ENCODE peak calls at places on chromosome 12, in eight cellular contexts. R is hepatocyte, K is HCT116, Q is OCI-LY7, A is PC-3, S is GM23248, E is Karpas-422, D is SK-N-SH. B is an unnamed sample. For H3K9me2 and H3K36me3, the result is how much of the 10 kb centered on the place peaks cover.

GRCh38 chr12:2179953-2180736 is 127.4 kb downstream of the CACNA1C start:
- DNase-seq in R (peak), K (peak), Q (no peak), A (peak), S (peak), E (no peak), D (no peak), B (no peak)

GRCh38 chr12:91989143-91989542 is 156.5 kb downstream of the BTG1 start:
- DNase-seq in R (no peak), K (no peak), Q (no peak), A (no peak), S (peak), E (no peak), D (no peak), B (no peak)

GRCh38 chr12:1809606-1810140 is 10.7 kb upstream of the LRTM2 start:
- DNase-seq in R (no peak), K (no peak), Q (no peak), A (no peak), S (no peak), E (no peak), D (no peak), B (no peak)

GRCh38 chr12:69123311-69123710 is 116.1 kb upstream of the CPSF6 start:
- DNase-seq in R (no peak), K (no peak), Q (no peak), A (no peak), S (no peak), E (no peak), D (no peak), B (no peak)

GRCh38 chr12:67456281-67456918 is 187.2 kb downstream of the CAND1 start:
- DNase-seq in R (peak), K (no peak), Q (no peak), A (peak), S (peak), E (peak), D (peak), B (no peak)

GRCh38 chr12:83527700-83528281 is 841.1 kb downstream of the TMTC2 start:
- DNase-seq in R (no peak), K (no peak), Q (no peak), A (no peak), S (no peak), E (no peak), D (no peak), B (no peak)

GRCh38 chr12:20646239-20646827 is 48.8 kb upstream of the SLCO1C1 start:
- DNase-seq in R (peak), K (peak), Q (peak), A (peak), S (peak), E (peak), D (peak), B (peak)

GRCh38 chr12:112962561-112962960 is 15.8 kb upstream of the OAS2 start:
- DNase-seq in R (no peak), K (no peak), Q (no peak), A (no peak), S (no peak), E (no peak), D (no peak), B (no peak)

GRCh38 chr12:13195848-13196301 is 651 bp upstream of the EMP1 start:
- DNase-seq in R (peak), K (no peak), Q (no peak), A (peak), S (peak), E (no peak), D (no peak), B (no peak)

GRCh38 chr12:68340404-68341270 is 8.5 kb upstream of the MDM1 start:
- DNase-seq in R (no peak), K (no peak), Q (no peak), A (peak), S (peak), E (no peak), D (no peak), B (no peak)

GRCh38 chr12:49582840-49583239 is 14.9 kb upstream of the MCRS1 start:
- DNase-seq in R (peak), K (no peak), Q (no peak), A (no peak), S (no peak), E (no peak), D (no peak), B (no peak)

GRCh38 chr12:112978163-112979081 is at the start of gene OAS2:
- DNase-seq in R (no peak), K (no peak), Q (peak), A (peak), S (peak), E (peak), D (no peak), B (peak)

GRCh38 chr12:49548822-49549648 is 10.2 kb downstream of the KCNH3 start:
- DNase-seq in R (peak), K (no peak), Q (no peak), A (no peak), S (peak), E (no peak), D (peak), B (no peak)

GRCh38 chr12:15767301-15767700 is 21.9 kb downstream of the EPS8 start:
- DNase-seq in R (no peak), K (no peak), Q (no peak), A (no peak), S (no peak), E (no peak), D (no peak), B (no peak)

GRCh38 chr12:77725611-77726010 is 105.1 kb upstream of the NAV3 start:
- DNase-seq in R (no peak), K (no peak), Q (no peak), A (no peak), S (peak), E (no peak), D (no peak), B (no peak)

GRCh38 chr12:104825408-104825807 is 132.7 kb downstream of the SLC41A2 start:
- DNase-seq in R (no peak), K (no peak), Q (peak), A (peak), S (peak), E (peak), D (no peak), B (no peak)

GRCh38 chr12:91178139-91178561 is 4.5 kb downstream of the DCN start:
- DNase-seq in R (peak), K (no peak), Q (no peak), A (peak), S (peak), E (peak), D (no peak), B (peak)

GRCh38 chr12:29200586-29200985 is 51.5 kb downstream of the FAR2 start:
- DNase-seq in R (no peak), K (no peak), Q (no peak), A (no peak), S (no peak), E (no peak), D (no peak), B (no peak)

GRCh38 chr12:103901518-103902173 is 28.6 kb upstream of the HSP90B1 start:
- DNase-seq in R (no peak), K (no peak), Q (no peak), A (no peak), S (no peak), E (no peak), D (no peak), B (peak)

GRCh38 chr12:70077441-70077840 is 165.8 kb upstream of the CNOT2 start:
- DNase-seq in R (no peak), K (no peak), Q (no peak), A (no peak), S (no peak), E (no peak), D (no peak), B (no peak)

GRCh38 chr12:46219892-46220655 is 48.8 kb downstream of the SLC38A1 start:
- DNase-seq in R (no peak), K (peak), Q (no peak), A (peak), S (peak), E (no peak), D (no peak), B (no peak)

GRCh38 chr12:62673027-62673815 is 206.6 kb downstream of the MON2 start:
- DNase-seq in R (no peak), K (no peak), Q (no peak), A (no peak), S (no peak), E (no peak), D (no peak), B (no peak)

GRCh38 chr12:87274594-87275245 is 754.5 kb downstream of the C12orf50 start:
- DNase-seq in R (peak), K (peak), Q (peak), A (peak), S (peak), E (peak), D (peak), B (peak)

GRCh38 chr12:104729610-104730446 is 228.3 kb downstream of the SLC41A2 start:
- DNase-seq in R (no peak), K (no peak), Q (no peak), A (no peak), S (no peak), E (no peak), D (no peak), B (no peak)

GRCh38 chr12:77992760-77993159 is 162.1 kb downstream of the NAV3 start:
- DNase-seq in R (no peak), K (no peak), Q (no peak), A (no peak), S (no peak), E (no peak), D (no peak), B (no peak)

GRCh38 chr12:121590476-121591143 is 9.8 kb upstream of the KDM2B start:
- DNase-seq in R (no peak), K (no peak), Q (peak), A (no peak), S (peak), E (peak), D (no peak), B (peak)

GRCh38 chr12:6934110-6934509 is 6.4 kb downstream of the ATN1 start:
- DNase-seq in R (no peak), K (no peak), Q (no peak), A (no peak), S (peak), E (no peak), D (no peak), B (no peak)

GRCh38 chr12:10554228-10554970 is 48.7 kb downstream of the EIF2S3B start:
- DNase-seq in R (no peak), K (no peak), Q (peak), A (no peak), S (no peak), E (no peak), D (no peak), B (no peak)

DNA sequence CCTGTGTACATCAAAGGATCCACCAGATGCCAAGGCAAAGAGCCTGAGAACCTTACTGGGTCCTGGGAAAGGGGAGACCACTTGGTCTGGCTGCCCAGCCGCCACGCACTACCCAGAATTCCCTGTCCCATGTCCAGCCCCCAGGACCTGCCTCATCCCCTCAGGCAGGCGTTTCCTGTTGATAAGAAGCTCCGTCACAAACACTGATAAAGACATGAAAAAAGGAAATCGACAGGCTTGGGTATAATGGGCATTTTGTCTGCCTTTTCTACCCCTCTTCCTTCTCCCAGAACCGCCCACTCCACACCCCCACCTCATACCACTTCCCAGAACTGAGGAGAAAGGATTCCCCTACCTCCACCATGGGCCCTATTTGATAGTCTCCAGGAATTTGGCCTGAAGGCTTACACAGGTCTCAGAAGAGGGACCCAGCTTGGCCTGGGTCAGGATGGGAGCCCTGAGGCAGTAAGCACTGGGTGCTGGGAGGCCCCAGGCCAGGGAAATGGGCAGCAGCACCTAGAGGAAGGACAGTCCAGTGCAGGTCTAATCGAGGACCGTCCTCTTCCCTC is 18.8 kb downstream of the ACVRL1 start:
- DNase-seq in R (no peak), K (no peak), Q (no peak), A (no peak), S (no peak), E (no peak), D (no peak), B (no peak)
- H3K9me2 ChIP-seq in R (under half), K (under half), Q (under half), A (under half), S (under half), E (under half), D (under half), B (under half)

GRCh38 chr12:47281667-47282171 is 202.0 kb upstream of the AMIGO2 start:
- DNase-seq in R (no peak), K (no peak), Q (no peak), A (peak), S (peak), E (no peak), D (no peak), B (no peak)

GRCh38 chr12:47286676-47287075 is 206.9 kb upstream of the AMIGO2 start:
- DNase-seq in R (no peak), K (no peak), Q (no peak), A (no peak), S (no peak), E (peak), D (no peak), B (no peak)

GRCh38 chr12:47277972-47278448 is 198.3 kb upstream of the AMIGO2 start:
- DNase-seq in R (peak), K (peak), Q (no peak), A (peak), S (peak), E (no peak), D (no peak), B (no peak)

GRCh38 chr12:47280543-47281330 is 201.0 kb upstream of the AMIGO2 start:
- DNase-seq in R (no peak), K (no peak), Q (no peak), A (no peak), S (no peak), E (no peak), D (no peak), B (no peak)

GRCh38 chr12:47282206-47282605 is 202.4 kb upstream of the AMIGO2 start:
- DNase-seq in R (no peak), K (no peak), Q (no peak), A (no peak), S (peak), E (no peak), D (no peak), B (no peak)
- H2AFZ ChIP-seq in R (no peak), K (no peak), Q (no peak), A (no peak), S (no peak), E (no peak), D (no peak), B (no peak)

GRCh38 chr12:124010687-124011086 is 37.7 kb downstream of the ZNF664 start:
- DNase-seq in R (no peak), K (no peak), Q (no peak), A (no peak), S (no peak), E (no peak), D (no peak), B (no peak)
- H3K36me3 ChIP-seq in R (under half), K (under half), Q (under half), A (under half), S (under half), E (under half), D (under half), B (under half)

GRCh38 chr12:131835616-131836171 is 7.5 kb downstream of the MMP17 start:
- DNase-seq in R (peak), K (no peak), Q (no peak), A (no peak), S (no peak), E (no peak), D (no peak), B (no peak)
- H3K9me2 ChIP-seq in R (under half), K (under half), Q (under half), A (under half), S (under half), E (under half), D (under half), B (under half)

DNA sequence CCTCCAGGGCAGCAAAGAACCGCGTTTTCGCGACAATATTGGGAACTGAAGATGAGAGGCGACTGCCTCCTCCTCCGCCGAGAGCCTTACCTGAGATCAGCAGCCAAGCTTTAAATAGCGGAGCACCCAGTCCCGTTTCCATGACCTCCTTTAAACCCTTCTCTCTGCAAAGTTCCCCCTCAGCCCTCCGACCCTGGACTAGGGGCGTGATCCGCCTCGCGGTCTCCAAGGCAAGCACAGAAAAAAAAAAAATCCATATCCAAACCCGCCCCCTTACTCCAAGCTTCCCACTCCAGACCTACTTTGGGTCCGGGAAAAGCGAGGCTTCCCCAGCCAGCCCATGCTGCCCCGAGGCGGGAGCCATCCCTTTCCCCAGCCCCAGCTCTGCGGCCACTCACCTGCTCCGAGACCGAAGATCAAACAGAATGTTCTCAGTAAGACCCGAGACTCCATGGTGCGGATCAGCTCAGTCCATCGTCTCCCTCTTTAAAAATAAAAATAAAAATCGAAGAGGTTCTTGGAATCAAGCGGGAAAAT is 630 bp downstream of the NELL2 start:
- DNase-seq in R (peak), K (no peak), Q (peak), A (no peak), S (no peak), E (peak), D (peak), B (no peak)
- H2AFZ ChIP-seq in R (peak), K (no peak), Q (peak), A (peak), S (peak), E (no peak), D (no peak), B (peak)

GRCh38 chr12:57732270-57732669 is 6.3 kb downstream of the AGAP2 start:
- DNase-seq in R (no peak), K (no peak), Q (no peak), A (no peak), S (no peak), E (no peak), D (no peak), B (no peak)
- H3K36me3 ChIP-seq in R (under half), K (under half), Q (half or more), A (under half), S (under half), E (under half), D (under half), B (under half)